ENCODE peak calls at places on chromosomes 12 and 14, in ten cellular contexts. T, K, G, N, C, J, Y, M, R and Z are unnamed samples.
A peak's percentile ranks its signal among the peaks of the same experiment; 100 is the strongest.

GRCh38 chr12:43079481-43079880 is 472.5 kb downstream of the ADAMTS20 start:
- DNase-seq in J (peak; percentile 6), K (no peak), M (no peak), T (no peak), Y (no peak), N (no peak), C (no peak), R (no peak), G (no peak), Z (no peak)

GRCh38 chr14:22465201-22465835 is 123.7 kb downstream of the DAD1 start:
- DNase-seq in J (peak; percentile 15), K (no peak), G (no peak), T (no peak), Y (no peak), R (no peak), M (no peak), C (no peak), N (no peak), Z (no peak)

GRCh38 chr12:92729773-92730305 is 27.1 kb downstream of the PLEKHG7 start:
- DNase-seq in K (no peak), T (no peak), C (no peak), Y (no peak), N (no peak), J (no peak), G (no peak), R (no peak), M (no peak), Z (no peak)

GRCh38 chr12:53645191-53645590 is 19.0 kb upstream of the ATF7 start:
- DNase-seq in Y (no peak), T (no peak), M (peak; percentile 80), R (no peak), K (no peak), G (no peak), N (no peak), J (no peak), C (no peak), Z (no peak)

GRCh38 chr12:120598674-120599463 is 17.7 kb upstream of the POP5 start:
- DNase-seq in N (no peak), T (peak; percentile 54), K (no peak), R (no peak), M (peak; percentile 36), G (no peak), C (no peak), Y (no peak), J (peak; percentile 35), Z (no peak)

GRCh38 chr12:41636658-41637057 is 448.5 kb downstream of the PDZRN4 start:
- DNase-seq in C (no peak), G (no peak), T (no peak), M (no peak), J (no peak), N (no peak), K (no peak), Y (no peak), R (no peak), Z (no peak)

GRCh38 chr14:62670526-62670925 is 374.7 kb downstream of the KCNH5 start:
- DNase-seq in N (no peak), T (no peak), K (no peak), G (no peak), J (peak; percentile 61), M (no peak), C (no peak), Y (no peak), R (no peak), Z (no peak)

GRCh38 chr12:50061946-50062725 is 4.7 kb downstream of the ASIC1 start:
- DNase-seq in Y (no peak), C (no peak), K (no peak), T (no peak), G (no peak), R (no peak), N (no peak), J (no peak), M (no peak), Z (no peak)

GRCh38 chr12:2300886-2301285 is 248.1 kb downstream of the CACNA1C start:
- DNase-seq in R (no peak), M (no peak), T (no peak), N (no peak), G (no peak), K (no peak), C (no peak), Y (no peak), J (no peak), Z (no peak)

GRCh38 chr12:2301531-2302461 is 249.0 kb downstream of the CACNA1C start:
- DNase-seq in Y (no peak), M (peak; percentile 42), J (no peak), C (no peak), T (no peak), N (no peak), K (no peak), G (peak; percentile 86), R (no peak), Z (no peak)

GRCh38 chr12:2298556-2299195 is 245.9 kb downstream of the CACNA1C start:
- DNase-seq in M (no peak), J (no peak), K (no peak), T (no peak), N (no peak), G (no peak), C (no peak), R (no peak), Y (no peak), Z (no peak)

GRCh38 chr12:2299207-2299606 is 246.4 kb downstream of the CACNA1C start:
- DNase-seq in M (no peak), Y (peak; percentile 54), T (no peak), C (no peak), J (no peak), G (no peak), N (no peak), R (no peak), K (no peak), Z (no peak)

GRCh38 chr12:2300168-2300567 is 247.4 kb downstream of the CACNA1C start:
- DNase-seq in Y (no peak), N (no peak), T (no peak), J (no peak), K (no peak), M (no peak), C (no peak), R (no peak), G (no peak), Z (no peak)
- TF ChIP-seq CTCF in Y (no peak), N (no peak), T (no peak), J (no peak), K (no peak), M (no peak), C (no peak), R (no peak), G (no peak), Z (no peak)

GRCh38 chr12:48716493-48717251 is at the start of gene CCNT1:
- DNase-seq in Y (peak; percentile 99), M (peak; percentile 100), N (peak; percentile 100), G (peak; percentile 100), R (peak; percentile 99), T (peak; percentile 99), J (peak; percentile 100), C (peak; percentile 98), K (peak; percentile 96), Z (peak; percentile 95)
- TF ChIP-seq CTCF in Y (peak; percentile 44), M (peak; percentile 28), N (no peak), G (peak; percentile 32), R (no peak), T (no peak), J (peak; percentile 42), C (peak; percentile 13), K (no peak), Z (no peak)

GRCh38 chr12:27843714-27844245 is 63.7 kb upstream of the MANSC4 start:
- DNase-seq in G (no peak), M (peak; percentile 95), R (no peak), T (no peak), N (no peak), Y (no peak), K (no peak), J (peak; percentile 66), C (no peak), Z (no peak)

GRCh38 chr12:27838543-27838942 is 58.5 kb upstream of the MANSC4 start:
- DNase-seq in Y (no peak), R (no peak), K (no peak), M (no peak), G (no peak), C (no peak), T (no peak), J (no peak), N (no peak), Z (no peak)

GRCh38 chr12:27841392-27841882 is 61.4 kb upstream of the MANSC4 start:
- DNase-seq in C (no peak), G (no peak), T (no peak), K (no peak), Y (no peak), J (peak; percentile 59), N (no peak), M (peak; percentile 94), R (no peak), Z (no peak)

GRCh38 chr12:27844427-27845090 is 64.5 kb upstream of the MANSC4 start:
- DNase-seq in J (peak; percentile 44), R (no peak), K (no peak), Y (no peak), C (no peak), N (no peak), T (no peak), G (no peak), M (peak; percentile 63), Z (no peak)

DNA sequence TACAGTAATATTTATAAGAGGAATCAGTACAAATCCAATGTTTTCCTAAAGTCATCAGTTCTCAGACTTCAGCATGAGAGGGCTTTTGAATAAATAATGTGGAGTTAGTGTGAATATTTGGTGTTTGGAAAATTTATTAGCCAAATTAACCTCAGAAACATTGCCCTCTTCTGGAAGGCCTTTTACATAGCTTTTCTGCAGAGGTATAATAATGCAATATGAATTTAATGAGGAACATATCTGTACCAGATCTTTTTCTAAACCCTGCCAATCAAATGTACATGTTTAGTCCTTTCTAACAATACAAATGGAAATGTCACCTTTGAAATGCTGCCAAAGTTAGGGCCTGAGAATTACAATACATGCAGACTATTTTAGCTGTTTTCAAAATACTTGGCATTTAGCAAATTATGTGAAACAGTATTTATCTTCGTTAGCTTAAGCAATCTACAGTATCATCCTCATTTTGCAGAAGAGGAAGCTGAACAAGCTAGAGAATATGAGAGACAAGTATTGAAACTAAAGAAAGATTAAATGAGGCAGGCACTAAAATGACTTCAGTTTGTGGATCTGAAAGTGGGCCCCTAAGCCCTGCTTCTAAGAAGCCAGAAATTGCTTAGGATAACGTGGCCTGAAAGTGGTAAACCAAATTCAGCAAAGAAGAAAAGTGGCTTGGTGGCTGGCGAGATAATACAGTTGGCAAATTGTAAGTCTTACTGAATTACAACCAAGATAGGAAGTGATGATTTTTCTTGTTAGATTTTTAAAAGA is 60.4 kb upstream of the MANSC4 start:
- DNase-seq in J (no peak), N (no peak), R (no peak), Y (no peak), C (no peak), G (no peak), M (no peak), K (no peak), T (no peak), Z (no peak)
- TF ChIP-seq CTCF in J (peak; percentile 68), N (peak; percentile 19), R (no peak), Y (no peak), C (no peak), G (peak; percentile 50), M (peak; percentile 44), K (no peak), T (peak; percentile 6), Z (no peak)

GRCh38 chr12:48331389-48331788 is 19.3 kb downstream of the ZNF641 start:
- DNase-seq in J (no peak), T (no peak), N (no peak), C (no peak), M (no peak), R (no peak), K (no peak), Y (no peak), G (no peak), Z (no peak)

GRCh38 chr12:48340891-48341290 is 9.8 kb downstream of the ZNF641 start:
- DNase-seq in M (no peak), Y (no peak), R (no peak), N (no peak), J (no peak), G (no peak), T (no peak), C (no peak), K (no peak), Z (no peak)

GRCh38 chr12:48334807-48335206 is 15.9 kb downstream of the ZNF641 start:
- DNase-seq in R (no peak), C (no peak), Y (no peak), M (no peak), K (no peak), J (no peak), T (no peak), N (no peak), G (no peak), Z (no peak)

GRCh38 chr12:48336066-48336465 is 14.7 kb downstream of the ZNF641 start:
- DNase-seq in G (no peak), T (no peak), Y (no peak), C (no peak), K (no peak), J (no peak), M (no peak), R (no peak), N (no peak), Z (no peak)

GRCh38 chr12:48336564-48336963 is 14.2 kb downstream of the ZNF641 start:
- DNase-seq in K (no peak), T (no peak), G (no peak), N (no peak), M (no peak), Y (no peak), C (no peak), J (no peak), R (no peak), Z (no peak)
- TF ChIP-seq CTCF in K (no peak), T (no peak), G (peak; percentile 4), N (no peak), M (peak; percentile 24), Y (no peak), C (no peak), J (peak; percentile 36), R (no peak), Z (no peak)